ENCODE peak calls at places on chromosomes 5 and 9, in nine cellular contexts. S is ACHN, J is left colon, V is cerebellar cortex, D is IMR-90, U is SK-MEL-5, B is cardiac septum, F is neural crest cell, L is A549. C is an unnamed sample.

GRCh38 chr9:107208121-107208520 is 75.0 kb upstream of the RAD23B start:
- DNase-seq in S (no peak), J (no peak), V (no peak), D (peak), U (no peak), B (no peak), F (no peak), L (no peak), C (no peak)

GRCh38 chr5:79510638-79511037 is 3.3 kb downstream of the HOMER1 start:
- DNase-seq in S (no peak), J (no peak), V (peak), D (no peak), U (no peak), B (no peak), F (no peak), L (no peak), C (no peak)

GRCh38 chr5:14574891-14575496 is 6.6 kb upstream of the OTULINL start:
- DNase-seq in S (no peak), J (peak), V (no peak), D (no peak), U (no peak), B (no peak), F (no peak), L (peak), C (no peak)

GRCh38 chr9:78973906-78974305 is 597.9 kb upstream of the TLE4 start:
- DNase-seq in S (no peak), J (no peak), V (no peak), D (peak), U (no peak), B (no peak), F (no peak), L (peak), C (no peak)

GRCh38 chr5:1564182-1564748 is 40.5 kb upstream of the LPCAT1 start:
- DNase-seq in S (peak), J (no peak), V (no peak), D (peak), U (no peak), B (no peak), F (no peak), L (no peak), C (no peak)

GRCh38 chr9:73154760-73155159 is 3.1 kb downstream of the ANXA1 start:
- DNase-seq in S (no peak), J (no peak), V (no peak), D (peak), U (no peak), B (no peak), F (no peak), L (no peak), C (no peak)

GRCh38 chr5:38755171-38755570 is 90.6 kb upstream of the OSMR start:
- DNase-seq in S (no peak), J (no peak), V (no peak), D (peak), U (no peak), B (no peak), F (no peak), L (no peak), C (no peak)

GRCh38 chr5:116359575-116359974 is 215.0 kb downstream of the SEMA6A start:
- DNase-seq in S (no peak), J (no peak), V (no peak), D (no peak), U (no peak), B (no peak), F (no peak), L (no peak), C (no peak)

GRCh38 chr9:98361645-98362044 is 106.2 kb upstream of the TBC1D2 start:
- DNase-seq in S (no peak), J (no peak), V (no peak), D (no peak), U (no peak), B (no peak), F (no peak), L (no peak), C (no peak)

GRCh38 chr9:77956555-77956954 is 75.1 kb downstream of the GNAQ start:
- DNase-seq in S (no peak), J (no peak), V (no peak), D (no peak), U (no peak), B (no peak), F (no peak), L (no peak), C (no peak)

GRCh38 chr5:171386006-171386671 is 1.5 kb upstream of the NPM1 start:
- DNase-seq in S (no peak), J (no peak), V (no peak), D (no peak), U (no peak), B (no peak), F (no peak), L (no peak), C (no peak)

GRCh38 chr5:82347213-82347947 is 69.2 kb upstream of the RPS23 start:
- DNase-seq in S (no peak), J (no peak), V (no peak), D (peak), U (peak), B (no peak), F (peak), L (no peak), C (no peak)

GRCh38 chr9:76634356-76635054 is 129.7 kb upstream of the PCA3 start:
- DNase-seq in S (no peak), J (no peak), V (no peak), D (peak), U (peak), B (no peak), F (no peak), L (peak), C (no peak)

GRCh38 chr5:122093861-122094650 is 16.0 kb upstream of the LOX start:
- DNase-seq in S (no peak), J (no peak), V (no peak), D (peak), U (no peak), B (no peak), F (no peak), L (no peak), C (no peak)

GRCh38 chr5:112174959-112175594 is 244.0 kb downstream of the EPB41L4A start:
- DNase-seq in S (peak), J (no peak), V (peak), D (peak), U (peak), B (no peak), F (peak), L (peak), C (peak)

GRCh38 chr9:107667700-107668099 is 178.1 kb upstream of the KLF4 start:
- DNase-seq in S (no peak), J (no peak), V (no peak), D (no peak), U (no peak), B (peak), F (no peak), L (no peak), C (no peak)

GRCh38 chr9:128192601-128193371 is 1.4 kb upstream of the CIZ1 start:
- DNase-seq in S (peak), J (peak), V (peak), D (peak), U (peak), B (peak), F (no peak), L (peak), C (no peak)

GRCh38 chr9:114369567-114370240 is 18.1 kb downstream of the AKNA start:
- DNase-seq in S (no peak), J (no peak), V (no peak), D (no peak), U (no peak), B (no peak), F (no peak), L (no peak), C (no peak)

GRCh38 chr9:106976772-106977171 is 113.8 kb downstream of the ZNF462 start:
- DNase-seq in S (no peak), J (no peak), V (no peak), D (no peak), U (peak), B (no peak), F (no peak), L (no peak), C (no peak)

GRCh38 chr9:89095755-89096154 is 82.9 kb downstream of the SHC3 start:
- DNase-seq in S (no peak), J (no peak), V (no peak), D (peak), U (no peak), B (no peak), F (no peak), L (no peak), C (no peak)

GRCh38 chr9:114126247-114127060 is 27.4 kb upstream of the KIF12 start:
- DNase-seq in S (no peak), J (no peak), V (no peak), D (no peak), U (no peak), B (no peak), F (no peak), L (no peak), C (no peak)

GRCh38 chr5:61724102-61724501 is 392.0 kb downstream of the ZSWIM6 start:
- DNase-seq in S (no peak), J (no peak), V (no peak), D (no peak), U (no peak), B (no peak), F (no peak), L (no peak), C (no peak)

GRCh38 chr5:172640822-172641358 is at the start of gene NEURL1B:
- DNase-seq in S (peak), J (peak), V (peak), D (peak), U (peak), B (peak), F (peak), L (peak), C (peak)

GRCh38 chr9:137000177-137000930 is 4.0 kb upstream of the CLIC3 start:
- DNase-seq in S (no peak), J (no peak), V (no peak), D (peak), U (no peak), B (no peak), F (no peak), L (no peak), C (no peak)

GRCh38 chr5:2750758-2751464 is 566 bp downstream of the IRX2 start:
- DNase-seq in S (peak), J (no peak), V (no peak), D (no peak), U (peak), B (no peak), F (peak), L (no peak), C (no peak)

GRCh38 chr9:29822458-29822857 is 2249.2 kb upstream of the C9orf72 start:
- DNase-seq in S (no peak), J (no peak), V (no peak), D (no peak), U (no peak), B (no peak), F (no peak), L (no peak), C (no peak)

GRCh38 chr5:1951165-1951816 is 68.6 kb upstream of the IRX4 start:
- DNase-seq in S (no peak), J (no peak), V (no peak), D (no peak), U (no peak), B (peak), F (no peak), L (peak), C (no peak)

GRCh38 chr5:151718653-151719052 is 31.9 kb upstream of the SPARC start:
- DNase-seq in S (no peak), J (no peak), V (no peak), D (peak), U (no peak), B (no peak), F (no peak), L (no peak), C (no peak)

GRCh38 chr5:152704286-152704685 is 299.2 kb upstream of the NMUR2 start:
- DNase-seq in S (no peak), J (no peak), V (no peak), D (no peak), U (no peak), B (no peak), F (no peak), L (no peak), C (no peak)

GRCh38 chr5:53035868-53036381 is 46.8 kb downstream of the ITGA2 start:
- DNase-seq in S (peak), J (no peak), V (peak), D (peak), U (peak), B (no peak), F (peak), L (peak), C (peak)

GRCh38 chr9:121708768-121709488 is 57.5 kb downstream of the DAB2IP start:
- DNase-seq in S (no peak), J (no peak), V (peak), D (no peak), U (peak), B (no peak), F (no peak), L (no peak), C (no peak)

GRCh38 chr5:58201922-58202648 is 257.8 kb downstream of the PLK2 start:
- DNase-seq in S (no peak), J (no peak), V (no peak), D (no peak), U (no peak), B (no peak), F (no peak), L (no peak), C (no peak)

GRCh38 chr5:79547982-79548381 is 34.0 kb upstream of the HOMER1 start:
- DNase-seq in S (no peak), J (no peak), V (no peak), D (no peak), U (no peak), B (no peak), F (no peak), L (no peak), C (no peak)

GRCh38 chr5:143145388-143145787 is 258.1 kb downstream of the NR3C1 start:
- DNase-seq in S (no peak), J (no peak), V (no peak), D (no peak), U (no peak), B (no peak), F (no peak), L (no peak), C (no peak)

GRCh38 chr5:1536298-1537165 is 12.8 kb upstream of the LPCAT1 start:
- DNase-seq in S (peak), J (peak), V (no peak), D (peak), U (no peak), B (peak), F (no peak), L (no peak), C (no peak)